ENCODE peak calls at places on chromosome 18, in four cellular contexts. H is HepG2, I is H1, E is GM12878. A is an unnamed sample.

GRCh38 chr18:69916412-69916811 is 31.3 kb downstream of the CD226 start:
- DNase-seq in H (no peak), I (no peak), E (no peak), A (no peak)

GRCh38 chr18:36828157-36828629 is 609 bp downstream of the TPGS2 start:
- DNase-seq in H (peak), I (no peak), E (no peak), A (no peak)

GRCh38 chr18:69715322-69715721 is 232.4 kb downstream of the CD226 start:
- DNase-seq in H (no peak), I (no peak), E (no peak), A (no peak)

GRCh38 chr18:9260388-9261380 is 73.9 kb upstream of the TWSG1 start:
- DNase-seq in H (no peak), I (no peak), E (no peak), A (no peak)

GRCh38 chr18:72692595-72692994 is 148.5 kb upstream of the CBLN2 start:
- DNase-seq in H (no peak), I (no peak), E (no peak), A (no peak)

GRCh38 chr18:79366177-79367094 is 29.3 kb upstream of the NFATC1 start:
- DNase-seq in H (no peak), I (no peak), E (no peak), A (no peak)

GRCh38 chr18:47284691-47285370 is 33.4 kb upstream of the SKOR2 start:
- DNase-seq in H (no peak), I (no peak), E (peak), A (no peak)

GRCh38 chr18:28068208-28068607 is 108.7 kb downstream of the CDH2 start:
- DNase-seq in H (no peak), I (no peak), E (no peak), A (no peak)

GRCh38 chr18:8730080-8730827 is 24.9 kb downstream of the MTCL1 start:
- DNase-seq in H (peak), I (no peak), E (no peak), A (no peak)

GRCh38 chr18:22433960-22434359 is 16.2 kb upstream of the CTAGE1 start:
- DNase-seq in H (no peak), I (no peak), E (no peak), A (no peak)

GRCh38 chr18:12283256-12283655 is 24.8 kb upstream of the TUBB6 start:
- DNase-seq in H (peak), I (no peak), E (no peak), A (no peak)

GRCh38 chr18:9513971-9514512 is 38.7 kb downstream of the RALBP1 start:
- DNase-seq in H (peak), I (no peak), E (no peak), A (no peak)

GRCh38 chr18:2102022-2102421 is 469.3 kb downstream of the METTL4 start:
- DNase-seq in H (no peak), I (no peak), E (no peak), A (no peak)

GRCh38 chr18:23107718-23108117 is 27.6 kb upstream of the CABLES1 start:
- DNase-seq in H (no peak), I (no peak), E (no peak), A (no peak)

GRCh38 chr18:5542393-5543035 is 1.3 kb downstream of the EPB41L3 start:
- DNase-seq in H (no peak), I (no peak), E (no peak), A (no peak)

GRCh38 chr18:44548291-44549221 is 132.1 kb upstream of the SETBP1 start:
- DNase-seq in H (no peak), I (no peak), E (no peak), A (no peak)

GRCh38 chr18:13295894-13296293 is 77.3 kb downstream of the LDLRAD4 start:
- DNase-seq in H (no peak), I (no peak), E (no peak), A (no peak)

GRCh38 chr18:67589325-67589724 is 72.8 kb upstream of the DSEL start:
- DNase-seq in H (no peak), I (no peak), E (no peak), A (no peak)

GRCh38 chr18:42459873-42460272 is 504.8 kb downstream of the PIK3C3 start:
- DNase-seq in H (no peak), I (no peak), E (no peak), A (no peak)

GRCh38 chr18:43797347-43797746 is 520.1 kb upstream of the SYT4 start:
- DNase-seq in H (no peak), I (no peak), E (no peak), A (no peak)

GRCh38 chr18:13447621-13448020 is 229.1 kb downstream of the LDLRAD4 start:
- DNase-seq in H (no peak), I (no peak), E (no peak), A (no peak)

GRCh38 chr18:78304199-78304826 is 675.3 kb upstream of the SALL3 start:
- DNase-seq in H (no peak), I (no peak), E (no peak), A (no peak)

GRCh38 chr18:70659026-70659726 is 370.3 kb downstream of the SOCS6 start:
- DNase-seq in H (no peak), I (no peak), E (no peak), A (no peak)

GRCh38 chr18:62280058-62280457 is 45.1 kb upstream of the TNFRSF11A start:
- DNase-seq in H (no peak), I (no peak), E (no peak), A (no peak)

GRCh38 chr18:62030091-62030985 is 137.5 kb upstream of the RNF152 start:
- DNase-seq in H (no peak), I (no peak), E (no peak), A (no peak)

GRCh38 chr18:34709631-34710429 is at the start of gene DTNA:
- DNase-seq in H (no peak), I (no peak), E (no peak), A (no peak)

GRCh38 chr18:69840445-69840844 is 107.2 kb downstream of the CD226 start:
- DNase-seq in H (no peak), I (no peak), E (no peak), A (no peak)

GRCh38 chr18:9649164-9649540 is 34.8 kb upstream of the PPP4R1 start:
- DNase-seq in H (no peak), I (no peak), E (no peak), A (no peak)

GRCh38 chr18:37421349-37422080 is 144.1 kb downstream of the CELF4 start:
- DNase-seq in H (no peak), I (no peak), E (no peak), A (no peak)

GRCh38 chr18:67001052-67001451 is 397.2 kb upstream of the CDH19 start:
- DNase-seq in H (no peak), I (no peak), E (no peak), A (no peak)

GRCh38 chr18:79573921-79574491 is 105.6 kb upstream of the CTDP1 start:
- DNase-seq in H (no peak), I (no peak), E (no peak), A (no peak)

GRCh38 chr18:22136395-22136794 is 33.0 kb upstream of the GATA6 start:
- DNase-seq in H (no peak), I (no peak), E (no peak), A (no peak)

GRCh38 chr18:54251606-54252400 is 17.5 kb upstream of the POLI start:
- DNase-seq in H (no peak), I (no peak), E (no peak), A (no peak)

GRCh38 chr18:77063256-77063655 is 69.3 kb downstream of the MBP start:
- DNase-seq in H (no peak), I (no peak), E (peak), A (no peak)

GRCh38 chr18:13374468-13375301 is 156.1 kb downstream of the LDLRAD4 start:
- DNase-seq in H (no peak), I (no peak), E (no peak), A (no peak)

GRCh38 chr18:42274488-42275137 is 319.6 kb downstream of the PIK3C3 start:
- DNase-seq in H (peak), I (no peak), E (no peak), A (peak)

DNA sequence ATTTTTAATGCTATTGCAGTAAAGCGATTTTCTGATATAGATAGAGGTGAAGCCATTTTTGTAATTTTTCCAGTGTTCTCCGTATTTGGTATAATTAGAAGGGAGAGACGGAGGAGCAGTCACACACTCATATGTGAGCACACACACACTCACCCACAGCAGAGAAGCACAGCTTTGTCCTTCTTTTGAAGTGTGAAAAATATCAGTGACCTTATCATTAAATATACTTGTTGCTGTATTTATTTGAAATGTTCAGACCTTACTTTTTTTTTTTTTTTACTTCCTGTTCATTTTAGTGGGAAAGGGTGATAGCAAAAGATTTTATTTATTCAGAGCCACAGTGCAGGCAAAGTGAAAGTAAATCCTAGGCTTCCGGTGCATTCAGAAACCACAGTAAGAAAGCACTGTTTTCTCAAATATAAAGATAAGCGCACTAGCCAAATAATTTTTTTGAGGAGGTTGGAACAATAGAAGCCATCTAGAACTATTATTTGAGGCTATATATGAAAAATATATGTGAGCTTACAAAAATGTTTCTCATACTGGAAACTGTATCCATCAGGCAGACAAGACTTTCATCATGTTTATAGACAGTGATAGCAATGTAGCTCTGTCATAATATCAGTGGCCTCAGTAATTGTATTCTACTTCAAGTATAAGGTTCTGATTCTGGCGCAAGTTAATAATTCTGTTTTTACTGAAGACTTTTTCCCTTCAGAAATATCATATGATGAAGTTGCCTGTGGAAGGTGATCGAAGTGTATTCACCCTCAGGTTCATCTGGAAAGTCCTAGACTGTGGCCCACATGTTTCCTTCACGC is 37.2 kb downstream of the TSHZ1 start:
- DNase-seq in H (peak), I (no peak), E (no peak), A (no peak)
- TF ChIP-seq SUZ12 in H (no peak), I (no peak), E (no peak), A (no peak)

GRCh38 chr18:25230658-25231326 is 121.2 kb downstream of the ZNF521 start:
- DNase-seq in H (no peak), I (no peak), E (no peak), A (no peak)
- H3K9ac ChIP-seq in H (no peak), I (no peak), E (peak), A (no peak)

GRCh38 chr18:58502628-58503027 is 126.3 kb downstream of the ALPK2 start:
- DNase-seq in H (no peak), I (no peak), E (no peak), A (no peak)
- TF ChIP-seq SUZ12 in H (no peak), I (no peak), E (no peak), A (no peak)

GRCh38 chr18:3916082-3916481 is 466.1 kb downstream of the TGIF1 start:
- DNase-seq in H (no peak), I (no peak), E (no peak), A (no peak)
- H3K9ac ChIP-seq in H (no peak), I (no peak), E (no peak), A (no peak)

GRCh38 chr18:63307555-63308200 is 11.9 kb downstream of the BCL2 start:
- DNase-seq in H (no peak), I (no peak), E (no peak), A (no peak)
- TF ChIP-seq SUZ12 in H (no peak), I (no peak), E (no peak), A (no peak)

DNA sequence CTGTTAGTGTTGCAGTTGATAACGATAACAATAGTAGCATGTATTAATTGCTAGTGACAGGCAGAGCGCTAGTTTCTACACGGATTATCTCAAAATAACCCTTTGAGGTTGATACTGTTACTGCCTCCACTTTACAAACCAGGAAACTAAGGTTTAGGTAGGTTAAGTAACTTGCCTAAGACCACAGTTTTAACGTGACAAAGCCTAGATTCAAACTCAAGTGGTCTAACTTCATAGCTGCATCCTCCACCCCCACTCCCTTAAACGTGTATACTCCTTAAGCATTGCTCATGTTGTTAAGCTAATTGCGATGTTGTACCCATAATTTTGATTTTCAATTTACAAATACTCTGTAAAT is 1.2 kb downstream of the ME2 start:
- DNase-seq in H (no peak), I (no peak), E (no peak), A (no peak)
- H3K9ac ChIP-seq in H (peak), I (no peak), E (peak), A (peak)

GRCh38 chr18:26301681-26302080 is 75.4 kb downstream of the TAF4B start:
- DNase-seq in H (no peak), I (no peak), E (no peak), A (no peak)
- TF ChIP-seq SUZ12 in H (no peak), I (no peak), E (no peak), A (no peak)

GRCh38 chr18:51097046-51097822 is 67.2 kb downstream of the SMAD4 start:
- DNase-seq in H (no peak), I (no peak), E (no peak), A (no peak)
- H3K9ac ChIP-seq in H (no peak), I (no peak), E (no peak), A (no peak)

DNA sequence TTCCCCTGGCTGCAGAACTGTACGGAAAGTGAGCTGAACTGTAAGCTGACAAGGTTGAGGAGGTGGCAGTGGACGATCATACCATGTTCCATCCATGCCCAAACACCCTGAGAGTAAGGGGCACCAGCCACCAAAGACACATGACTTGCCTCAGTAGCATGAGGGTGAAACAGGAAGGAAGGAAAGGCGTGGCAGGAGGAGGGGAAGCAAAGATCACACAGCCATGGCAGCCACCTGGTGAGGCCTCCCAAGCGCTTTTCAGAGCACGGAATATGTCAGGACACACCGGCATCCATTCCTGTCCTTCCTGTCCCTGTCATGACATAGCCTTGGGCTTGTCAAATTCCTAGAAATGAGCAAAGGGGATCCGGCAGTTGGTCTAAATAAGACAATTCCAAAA is 118.7 kb downstream of the MYO5B start:
- DNase-seq in H (no peak), I (no peak), E (no peak), A (no peak)
- TF ChIP-seq SUZ12 in H (no peak), I (no peak), E (no peak), A (no peak)

DNA sequence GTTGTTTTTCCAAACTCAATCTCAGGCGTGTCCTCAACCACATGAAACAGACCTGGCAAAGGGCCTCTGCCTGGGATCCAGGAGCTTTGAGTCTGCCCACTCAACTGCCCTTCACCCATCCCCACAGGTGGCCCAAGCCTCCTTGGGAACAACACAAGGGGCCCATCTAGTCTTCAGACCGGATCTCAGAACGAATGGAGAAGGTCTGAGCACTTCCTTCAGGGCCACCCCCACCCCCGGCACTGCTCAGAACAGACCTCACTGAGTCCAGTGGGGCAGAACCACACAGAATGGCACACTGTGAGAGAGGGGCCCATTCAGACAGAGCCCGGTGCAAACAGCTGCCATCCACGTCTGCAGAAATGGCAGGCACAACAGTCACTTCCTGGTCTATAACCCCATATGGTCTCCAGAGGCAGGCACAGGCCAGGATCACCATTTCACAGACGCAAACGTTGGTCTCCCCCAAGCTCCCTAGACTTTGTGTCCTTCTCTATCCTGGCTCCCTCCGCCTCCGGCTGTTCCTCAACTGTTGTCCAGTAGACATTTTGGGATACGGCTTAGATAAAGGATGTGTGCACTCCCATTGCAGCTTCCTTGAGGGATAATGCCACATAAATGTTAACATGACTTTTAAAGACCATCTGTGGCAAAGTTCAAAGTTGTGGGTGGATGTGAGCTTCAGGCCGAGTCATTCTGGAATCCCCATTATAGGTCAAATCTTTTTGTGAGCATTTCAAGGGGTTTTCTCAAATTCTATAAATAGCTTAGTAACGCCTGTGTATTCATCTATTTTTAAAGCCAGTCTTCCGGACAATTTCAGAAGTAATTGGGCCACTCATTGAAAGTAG is 149.7 kb downstream of the SMAD7 start:
- DNase-seq in H (no peak), I (no peak), E (peak), A (no peak)
- H3K9ac ChIP-seq in H (no peak), I (no peak), E (peak), A (no peak)